ENCODE peak calls at places on chromosomes 5 and 9, in five cellular contexts. M is epithelial cell of esophagus, G is adrenal gland, R is DMS153, U is Calu3. S is an unnamed sample.

GRCh38 chr5:69295088-69295754 is 37.4 kb downstream of the CCDC125 start:
- DNase-seq in R (no peak), M (peak), U (peak), G (no peak), S (no peak)

GRCh38 chr5:5787366-5787765 is 364.9 kb downstream of the ICE1 start:
- DNase-seq in G (no peak), U (no peak), R (no peak), M (no peak), S (no peak)

GRCh38 chr5:169978744-169979143 is 1.6 kb downstream of the INSYN2B start:
- DNase-seq in U (no peak), M (no peak), R (no peak), G (no peak), S (peak)

GRCh38 chr5:175593794-175594193 is 64.1 kb upstream of the HRH2 start:
- DNase-seq in R (no peak), M (no peak), G (no peak), U (no peak), S (no peak)

GRCh38 chr9:35839926-35840325 is 10.9 kb downstream of the TMEM8B start:
- DNase-seq in M (no peak), R (no peak), U (no peak), G (no peak), S (no peak)

GRCh38 chr5:5409151-5409810 is 13.2 kb upstream of the ICE1 start:
- DNase-seq in R (no peak), G (no peak), M (peak), U (no peak), S (peak)

GRCh38 chr9:27602107-27602836 is 29.0 kb upstream of the C9orf72 start:
- DNase-seq in R (no peak), U (no peak), M (no peak), G (no peak), S (no peak)

GRCh38 chr5:54361683-54362411 is 51.5 kb upstream of the ARL15 start:
- DNase-seq in G (no peak), M (no peak), U (no peak), R (no peak), S (no peak)

GRCh38 chr5:139561655-139562451 is 714 bp downstream of the UBE2D2 start:
- DNase-seq in U (peak), M (peak), R (no peak), G (peak), S (peak)

GRCh38 chr5:50711280-50711679 is 44.8 kb downstream of the PARP8 start:
- DNase-seq in R (no peak), M (no peak), U (peak), G (peak), S (no peak)

GRCh38 chr5:164052536-164053090 is 547.2 kb downstream of the MAT2B start:
- DNase-seq in R (no peak), G (no peak), M (no peak), U (no peak), S (no peak)